ENCODE peak calls at places on chromosomes 13 and 19, in six cellular contexts. One of them, this sample, is unnamed.

GRCh38 chr19:41437944-41438574 is 1.7 kb downstream of the DMAC2 start:
- DNase-seq in K562: no peak
- DNase-seq in Calu3: no peak
- DNase-seq in activated gamma-delta T cell treated with anti-CD3 and anti-CD28 coated beads, Interleukin-2, amount 50 U/mL, for 16 hours: no peak
- DNase-seq in CD4-positive, CD25-positive, alpha-beta regulatory T cell: no peak
- DNase-seq in EL: no peak
- DNase-seq in this sample: no peak

GRCh38 chr13:27797228-27797624 is 4.9 kb downstream of the GSX1 start:
- DNase-seq in K562: peak; percentile 2
- DNase-seq in Calu3: peak; percentile 37
- DNase-seq in activated gamma-delta T cell treated with anti-CD3 and anti-CD28 coated beads, Interleukin-2, amount 50 U/mL, for 16 hours: no peak
- DNase-seq in CD4-positive, CD25-positive, alpha-beta regulatory T cell: no peak
- DNase-seq in EL: peak; percentile 46
- DNase-seq in this sample: no peak

GRCh38 chr19:1164684-1165531 is 9.2 kb downstream of the SBNO2 start:
- DNase-seq in K562: peak; percentile 67
- DNase-seq in Calu3: no peak
- DNase-seq in activated gamma-delta T cell treated with anti-CD3 and anti-CD28 coated beads, Interleukin-2, amount 50 U/mL, for 16 hours: no peak
- DNase-seq in CD4-positive, CD25-positive, alpha-beta regulatory T cell: no peak
- DNase-seq in EL: no peak
- DNase-seq in this sample: no peak

GRCh38 chr13:106569233-106570095 is 1.5 kb upstream of the ARGLU1 start:
- DNase-seq in K562: peak; percentile 8
- DNase-seq in Calu3: no peak
- DNase-seq in activated gamma-delta T cell treated with anti-CD3 and anti-CD28 coated beads, Interleukin-2, amount 50 U/mL, for 16 hours: no peak
- DNase-seq in CD4-positive, CD25-positive, alpha-beta regulatory T cell: no peak
- DNase-seq in EL: no peak
- DNase-seq in this sample: no peak

GRCh38 chr13:44236370-44236769 is 137.3 kb upstream of the SERP2 start:
- DNase-seq in K562: no peak
- DNase-seq in Calu3: no peak
- DNase-seq in activated gamma-delta T cell treated with anti-CD3 and anti-CD28 coated beads, Interleukin-2, amount 50 U/mL, for 16 hours: no peak
- DNase-seq in CD4-positive, CD25-positive, alpha-beta regulatory T cell: no peak
- DNase-seq in EL: no peak
- DNase-seq in this sample: no peak

GRCh38 chr19:45578861-45579260 is 5.7 kb downstream of the OPA3 start:
- DNase-seq in K562: no peak
- DNase-seq in Calu3: no peak
- DNase-seq in activated gamma-delta T cell treated with anti-CD3 and anti-CD28 coated beads, Interleukin-2, amount 50 U/mL, for 16 hours: no peak
- DNase-seq in CD4-positive, CD25-positive, alpha-beta regulatory T cell: no peak
- DNase-seq in EL: no peak
- DNase-seq in this sample: no peak

GRCh38 chr13:113155201-113155600 is 3.2 kb upstream of the PROZ start:
- DNase-seq in K562: peak; percentile 23
- DNase-seq in Calu3: no peak
- DNase-seq in activated gamma-delta T cell treated with anti-CD3 and anti-CD28 coated beads, Interleukin-2, amount 50 U/mL, for 16 hours: no peak
- DNase-seq in CD4-positive, CD25-positive, alpha-beta regulatory T cell: no peak
- DNase-seq in EL: no peak
- DNase-seq in this sample: no peak

GRCh38 chr19:40799558-40800338 is 757 bp downstream of the EGLN2 start:
- DNase-seq in K562: peak; percentile 73
- DNase-seq in Calu3: peak; percentile 40
- DNase-seq in activated gamma-delta T cell treated with anti-CD3 and anti-CD28 coated beads, Interleukin-2, amount 50 U/mL, for 16 hours: no peak
- DNase-seq in CD4-positive, CD25-positive, alpha-beta regulatory T cell: no peak
- DNase-seq in EL: peak; percentile 41
- DNase-seq in this sample: no peak

GRCh38 chr19:23906835-23907234 is 7.9 kb upstream of the ZNF726 start:
- DNase-seq in K562: no peak
- DNase-seq in Calu3: no peak
- DNase-seq in activated gamma-delta T cell treated with anti-CD3 and anti-CD28 coated beads, Interleukin-2, amount 50 U/mL, for 16 hours: no peak
- DNase-seq in CD4-positive, CD25-positive, alpha-beta regulatory T cell: no peak
- DNase-seq in EL: no peak
- DNase-seq in this sample: no peak

GRCh38 chr19:912181-913079 is 589 bp downstream of the R3HDM4 start:
- DNase-seq in K562: peak; percentile 74
- DNase-seq in Calu3: peak; percentile 13
- DNase-seq in activated gamma-delta T cell treated with anti-CD3 and anti-CD28 coated beads, Interleukin-2, amount 50 U/mL, for 16 hours: no peak
- DNase-seq in CD4-positive, CD25-positive, alpha-beta regulatory T cell: peak; percentile 53
- DNase-seq in EL: no peak
- DNase-seq in this sample: peak; percentile 73

GRCh38 chr13:99871249-99871898 is 100.2 kb downstream of the ZIC5 start:
- DNase-seq in K562: no peak
- DNase-seq in Calu3: no peak
- DNase-seq in activated gamma-delta T cell treated with anti-CD3 and anti-CD28 coated beads, Interleukin-2, amount 50 U/mL, for 16 hours: no peak
- DNase-seq in CD4-positive, CD25-positive, alpha-beta regulatory T cell: no peak
- DNase-seq in EL: no peak
- DNase-seq in this sample: no peak

GRCh38 chr13:46668302-46668720 is 115.3 kb downstream of the LRCH1 start:
- DNase-seq in K562: no peak
- DNase-seq in Calu3: no peak
- DNase-seq in activated gamma-delta T cell treated with anti-CD3 and anti-CD28 coated beads, Interleukin-2, amount 50 U/mL, for 16 hours: no peak
- DNase-seq in CD4-positive, CD25-positive, alpha-beta regulatory T cell: no peak
- DNase-seq in EL: peak; percentile 87
- DNase-seq in this sample: no peak